ENCODE peak calls at places on chromosomes 7 and 10, in five cellular contexts. One of them, this sample, is unnamed.

GRCh38 chr7:135234727-135235126 is 1.1 kb downstream of the STRA8 start:
- DNase-seq in A549: no peak
- DNase-seq in sigmoid colon: no peak
- DNase-seq in left ventricle myocardium inferior: no peak
- DNase-seq in cardiac muscle cell: no peak
- DNase-seq in this sample: no peak

GRCh38 chr10:86225098-86225782 is 141.4 kb downstream of the GRID1 start:
- DNase-seq in A549: peak; percentile 32
- DNase-seq in sigmoid colon: no peak
- DNase-seq in left ventricle myocardium inferior: no peak
- DNase-seq in cardiac muscle cell: no peak
- DNase-seq in this sample: peak; percentile 5

GRCh38 chr7:98126311-98127142 is 19.9 kb downstream of the LMTK2 start:
- DNase-seq in A549: no peak
- DNase-seq in sigmoid colon: no peak
- DNase-seq in left ventricle myocardium inferior: no peak
- DNase-seq in cardiac muscle cell: no peak
- DNase-seq in this sample: no peak

GRCh38 chr7:155558961-155559360 is 12.6 kb upstream of the CNPY1 start:
- DNase-seq in A549: no peak
- DNase-seq in sigmoid colon: no peak
- DNase-seq in left ventricle myocardium inferior: no peak
- DNase-seq in cardiac muscle cell: no peak
- DNase-seq in this sample: no peak

GRCh38 chr10:126422561-126422960 is 34.3 kb upstream of the ADAM12 start:
- DNase-seq in A549: no peak
- DNase-seq in sigmoid colon: no peak
- DNase-seq in left ventricle myocardium inferior: no peak
- DNase-seq in cardiac muscle cell: no peak
- DNase-seq in this sample: no peak

GRCh38 chr7:144827581-144828139 is 8.2 kb downstream of the TPK1 start:
- DNase-seq in A549: no peak
- DNase-seq in sigmoid colon: no peak
- DNase-seq in left ventricle myocardium inferior: no peak
- DNase-seq in cardiac muscle cell: peak; percentile 31
- DNase-seq in this sample: no peak

GRCh38 chr7:139066315-139066714 is 30.5 kb upstream of the ZC3HAV1L start:
- DNase-seq in A549: no peak
- DNase-seq in sigmoid colon: no peak
- DNase-seq in left ventricle myocardium inferior: no peak
- DNase-seq in cardiac muscle cell: no peak
- DNase-seq in this sample: no peak

GRCh38 chr10:28432210-28432676 is 100.7 kb upstream of the WAC start:
- DNase-seq in A549: peak; percentile 79
- DNase-seq in sigmoid colon: peak; percentile 77
- DNase-seq in left ventricle myocardium inferior: peak; percentile 34
- DNase-seq in cardiac muscle cell: peak; percentile 79
- DNase-seq in this sample: peak; percentile 59

GRCh38 chr7:5797716-5798115 is 16.3 kb upstream of the RNF216 start:
- DNase-seq in A549: no peak
- DNase-seq in sigmoid colon: no peak
- DNase-seq in left ventricle myocardium inferior: no peak
- DNase-seq in cardiac muscle cell: no peak
- DNase-seq in this sample: no peak

GRCh38 chr10:42988517-42989395 is 88.1 kb upstream of the RET start:
- DNase-seq in A549: no peak
- DNase-seq in sigmoid colon: peak; percentile 28
- DNase-seq in left ventricle myocardium inferior: no peak
- DNase-seq in cardiac muscle cell: no peak
- DNase-seq in this sample: peak; percentile 46

GRCh38 chr7:105389090-105389650 is 449 bp upstream of the SRPK2 start:
- DNase-seq in A549: peak; percentile 89
- DNase-seq in sigmoid colon: peak; percentile 74
- DNase-seq in left ventricle myocardium inferior: peak; percentile 49
- DNase-seq in cardiac muscle cell: peak; percentile 77
- DNase-seq in this sample: peak; percentile 44

GRCh38 chr10:15704581-15704968 is 15.1 kb downstream of the ITGA8 start:
- DNase-seq in A549: no peak
- DNase-seq in sigmoid colon: no peak
- DNase-seq in left ventricle myocardium inferior: no peak
- DNase-seq in cardiac muscle cell: no peak
- DNase-seq in this sample: no peak

GRCh38 chr10:63672491-63672890 is 151.3 kb downstream of the REEP3 start:
- DNase-seq in A549: no peak
- DNase-seq in sigmoid colon: no peak
- DNase-seq in left ventricle myocardium inferior: no peak
- DNase-seq in cardiac muscle cell: no peak
- DNase-seq in this sample: no peak

GRCh38 chr7:33716581-33717477 is 188.5 kb upstream of the BMPER start:
- DNase-seq in A549: peak; percentile 14
- DNase-seq in sigmoid colon: no peak
- DNase-seq in left ventricle myocardium inferior: no peak
- DNase-seq in cardiac muscle cell: peak; percentile 71
- DNase-seq in this sample: no peak

GRCh38 chr10:111944331-111944730 is 239.2 kb downstream of the GPAM start:
- DNase-seq in A549: no peak
- DNase-seq in sigmoid colon: no peak
- DNase-seq in left ventricle myocardium inferior: no peak
- DNase-seq in cardiac muscle cell: no peak
- DNase-seq in this sample: no peak

GRCh38 chr10:32054087-32054486 is 2.1 kb downstream of the KIF5B start:
- DNase-seq in A549: no peak
- DNase-seq in sigmoid colon: peak; percentile 75
- DNase-seq in left ventricle myocardium inferior: no peak
- DNase-seq in cardiac muscle cell: no peak
- DNase-seq in this sample: no peak

GRCh38 chr10:16509996-16510395 is 11.7 kb downstream of the C1QL3 start:
- DNase-seq in A549: no peak
- DNase-seq in sigmoid colon: no peak
- DNase-seq in left ventricle myocardium inferior: no peak
- DNase-seq in cardiac muscle cell: no peak
- DNase-seq in this sample: no peak

GRCh38 chr10:43648392-43649148 is at the start of gene ZNF32:
- DNase-seq in A549: peak; percentile 79
- DNase-seq in sigmoid colon: peak; percentile 89
- DNase-seq in left ventricle myocardium inferior: peak; percentile 88
- DNase-seq in cardiac muscle cell: peak; percentile 93
- DNase-seq in this sample: peak; percentile 88

GRCh38 chr7:137846588-137847417 is at the start of gene DGKI:
- DNase-seq in A549: no peak
- DNase-seq in sigmoid colon: no peak
- DNase-seq in left ventricle myocardium inferior: no peak
- DNase-seq in cardiac muscle cell: peak; percentile 59
- DNase-seq in this sample: no peak

GRCh38 chr10:33664070-33664469 is 329.6 kb upstream of the NRP1 start:
- DNase-seq in A549: no peak
- DNase-seq in sigmoid colon: no peak
- DNase-seq in left ventricle myocardium inferior: no peak
- DNase-seq in cardiac muscle cell: no peak
- DNase-seq in this sample: no peak

GRCh38 chr7:70620333-70621055 is 511.4 kb upstream of the GALNT17 start:
- DNase-seq in A549: no peak
- DNase-seq in sigmoid colon: no peak
- DNase-seq in left ventricle myocardium inferior: no peak
- DNase-seq in cardiac muscle cell: no peak
- DNase-seq in this sample: no peak

GRCh38 chr10:21184216-21184615 is 287.1 kb upstream of the NEBL start:
- DNase-seq in A549: no peak
- DNase-seq in sigmoid colon: no peak
- DNase-seq in left ventricle myocardium inferior: no peak
- DNase-seq in cardiac muscle cell: no peak
- DNase-seq in this sample: no peak

GRCh38 chr10:36494386-36494785 is 631.0 kb upstream of the ANKRD30A start:
- DNase-seq in A549: peak; percentile 9
- DNase-seq in sigmoid colon: no peak
- DNase-seq in left ventricle myocardium inferior: no peak
- DNase-seq in cardiac muscle cell: no peak
- DNase-seq in this sample: no peak

GRCh38 chr7:46908770-46909169 is 673.1 kb downstream of the TNS3 start:
- DNase-seq in A549: no peak
- DNase-seq in sigmoid colon: no peak
- DNase-seq in left ventricle myocardium inferior: no peak
- DNase-seq in cardiac muscle cell: no peak
- DNase-seq in this sample: no peak

GRCh38 chr7:17966706-17967105 is 26.4 kb upstream of the SNX13 start:
- DNase-seq in A549: no peak
- DNase-seq in sigmoid colon: no peak
- DNase-seq in left ventricle myocardium inferior: no peak
- DNase-seq in cardiac muscle cell: no peak
- DNase-seq in this sample: no peak

GRCh38 chr7:112520787-112521186 is 40.0 kb downstream of the LSMEM1 start:
- DNase-seq in A549: no peak
- DNase-seq in sigmoid colon: no peak
- DNase-seq in left ventricle myocardium inferior: no peak
- DNase-seq in cardiac muscle cell: no peak
- DNase-seq in this sample: no peak

GRCh38 chr10:133162178-133162909 is 2.3 kb downstream of the KNDC1 start:
- DNase-seq in A549: no peak
- DNase-seq in sigmoid colon: no peak
- DNase-seq in left ventricle myocardium inferior: no peak
- DNase-seq in cardiac muscle cell: no peak
- DNase-seq in this sample: no peak

GRCh38 chr7:98472391-98473002 is 71.6 kb upstream of the BAIAP2L1 start:
- DNase-seq in A549: no peak
- DNase-seq in sigmoid colon: no peak
- DNase-seq in left ventricle myocardium inferior: no peak
- DNase-seq in cardiac muscle cell: no peak
- DNase-seq in this sample: no peak

GRCh38 chr10:125928928-125929585 is 32.7 kb downstream of the FANK1 start:
- DNase-seq in A549: no peak
- DNase-seq in sigmoid colon: no peak
- DNase-seq in left ventricle myocardium inferior: no peak
- DNase-seq in cardiac muscle cell: no peak
- DNase-seq in this sample: no peak

DNA sequence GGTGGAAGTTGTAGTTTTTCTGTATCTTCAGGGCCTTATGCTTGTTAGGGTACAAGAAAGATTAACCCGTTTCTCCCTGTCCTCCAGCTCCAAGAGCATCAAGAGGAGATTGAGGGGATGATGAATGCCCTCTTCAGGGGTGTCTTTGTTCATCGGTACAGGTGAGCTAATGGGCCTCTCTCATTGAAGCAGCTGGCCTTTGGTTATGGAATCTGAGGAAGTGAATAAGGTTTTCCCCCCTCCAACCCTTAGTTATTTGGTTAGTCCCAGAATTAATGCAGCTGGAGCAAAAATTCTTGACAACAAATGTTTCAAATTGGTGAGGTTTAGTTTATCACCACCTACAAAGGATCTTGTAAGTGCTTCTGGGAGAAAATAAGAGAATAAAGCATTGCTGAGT is 17.5 kb downstream of the STAG3 start:
- DNase-seq in A549: no peak
- DNase-seq in sigmoid colon: no peak
- DNase-seq in left ventricle myocardium inferior: no peak
- DNase-seq in cardiac muscle cell: no peak
- DNase-seq in this sample: no peak
- H3K4me1 ChIP-seq in A549: peaks cover 2% of the 10 kb centered on the region
- H3K4me1 ChIP-seq in sigmoid colon: no peaks in the 10 kb centered on the region
- H3K4me1 ChIP-seq in left ventricle myocardium inferior: no peaks in the 10 kb centered on the region
- H3K4me1 ChIP-seq in cardiac muscle cell: peaks cover 23% of the 10 kb centered on the region
- H3K4me1 ChIP-seq in this sample: no peaks in the 10 kb centered on the region

GRCh38 chr7:26360606-26361005 is 68.9 kb downstream of the SNX10 start:
- DNase-seq in A549: no peak
- DNase-seq in sigmoid colon: no peak
- DNase-seq in left ventricle myocardium inferior: no peak
- DNase-seq in cardiac muscle cell: no peak
- DNase-seq in this sample: no peak
- H3K4me1 ChIP-seq in A549: peaks cover 7% of the 10 kb centered on the region
- H3K4me1 ChIP-seq in sigmoid colon: no peaks in the 10 kb centered on the region
- H3K4me1 ChIP-seq in left ventricle myocardium inferior: no peaks in the 10 kb centered on the region
- H3K4me1 ChIP-seq in cardiac muscle cell: peaks cover 8% of the 10 kb centered on the region
- H3K4me1 ChIP-seq in this sample: no peaks in the 10 kb centered on the region

DNA sequence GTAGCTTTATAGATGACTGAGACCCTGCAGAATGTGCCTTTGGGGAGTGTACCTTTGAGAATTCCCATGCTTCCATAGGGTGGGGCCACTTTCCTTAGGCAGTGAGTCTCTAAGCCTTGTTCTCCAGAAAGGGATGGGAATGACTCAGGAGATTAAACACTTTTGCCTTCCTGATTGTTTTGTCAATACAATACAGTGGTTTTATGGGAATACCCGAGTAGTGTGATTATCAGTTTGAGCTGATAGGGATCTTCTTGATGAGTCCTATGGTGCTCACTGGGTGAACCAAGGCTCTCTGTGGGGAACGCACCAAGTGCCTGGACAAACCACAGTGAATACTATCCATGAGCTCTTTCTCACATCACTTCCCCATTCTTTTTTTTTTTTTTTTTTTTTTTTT is 6.3 kb downstream of the MYOF start:
- DNase-seq in A549: peak; percentile 78
- DNase-seq in sigmoid colon: no peak
- DNase-seq in left ventricle myocardium inferior: no peak
- DNase-seq in cardiac muscle cell: no peak
- DNase-seq in this sample: no peak
- H3K4me1 ChIP-seq in A549: peaks cover 86% of the 10 kb centered on the region
- H3K4me1 ChIP-seq in sigmoid colon: no peaks in the 10 kb centered on the region
- H3K4me1 ChIP-seq in left ventricle myocardium inferior: peaks cover 56% of the 10 kb centered on the region
- H3K4me1 ChIP-seq in cardiac muscle cell: peaks cover 6% of the 10 kb centered on the region
- H3K4me1 ChIP-seq in this sample: peaks cover 49% of the 10 kb centered on the region

GRCh38 chr10:71712170-71712569 is 7.4 kb downstream of the C10orf105 start:
- DNase-seq in A549: no peak
- DNase-seq in sigmoid colon: no peak
- DNase-seq in left ventricle myocardium inferior: no peak
- DNase-seq in cardiac muscle cell: no peak
- DNase-seq in this sample: no peak

GRCh38 chr10:71712572-71713134 is 6.9 kb downstream of the C10orf105 start:
- DNase-seq in A549: no peak
- DNase-seq in sigmoid colon: no peak
- DNase-seq in left ventricle myocardium inferior: no peak
- DNase-seq in cardiac muscle cell: no peak
- DNase-seq in this sample: peak; percentile 43

GRCh38 chr10:71708897-71709882 is 10.4 kb downstream of the C10orf105 start:
- DNase-seq in A549: no peak
- DNase-seq in sigmoid colon: no peak
- DNase-seq in left ventricle myocardium inferior: no peak
- DNase-seq in cardiac muscle cell: no peak
- DNase-seq in this sample: no peak

GRCh38 chr10:71710519-71710918 is 9.1 kb downstream of the C10orf105 start:
- DNase-seq in A549: no peak
- DNase-seq in sigmoid colon: no peak
- DNase-seq in left ventricle myocardium inferior: no peak
- DNase-seq in cardiac muscle cell: no peak
- DNase-seq in this sample: no peak

DNA sequence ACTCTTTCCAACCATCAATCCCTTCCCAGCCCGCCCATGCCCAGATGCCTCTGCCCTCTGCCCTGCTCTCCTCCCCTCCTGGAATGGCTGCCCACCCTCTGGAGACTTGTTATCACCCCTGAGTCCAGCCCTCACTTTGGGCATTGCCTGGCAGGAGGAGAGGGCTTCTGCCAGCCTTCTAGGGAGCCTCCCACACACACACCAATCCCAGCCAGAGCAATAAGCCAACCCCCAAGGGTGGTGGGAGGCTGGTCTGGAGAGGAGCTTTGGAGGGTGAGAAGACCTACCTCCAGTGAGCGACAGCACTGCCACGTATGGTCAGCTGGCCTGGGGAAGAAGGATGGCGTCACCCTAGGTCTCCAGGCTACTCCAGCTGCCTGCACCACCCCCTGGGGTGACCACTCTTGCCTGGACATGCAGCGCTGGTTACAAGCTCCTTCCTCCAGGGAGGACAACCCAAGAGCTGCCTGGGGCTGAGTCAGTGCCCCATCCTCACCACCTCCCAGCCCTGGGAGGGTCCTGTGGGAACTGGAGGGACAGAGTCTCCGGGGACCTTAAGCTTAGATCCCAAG is 8.4 kb downstream of the C10orf105 start:
- DNase-seq in A549: no peak
- DNase-seq in sigmoid colon: no peak
- DNase-seq in left ventricle myocardium inferior: no peak
- DNase-seq in cardiac muscle cell: no peak
- DNase-seq in this sample: no peak
- H3K4me1 ChIP-seq in A549: peaks cover 21% of the 10 kb centered on the region
- H3K4me1 ChIP-seq in sigmoid colon: no peaks in the 10 kb centered on the region
- H3K4me1 ChIP-seq in left ventricle myocardium inferior: peaks cover 54% of the 10 kb centered on the region
- H3K4me1 ChIP-seq in cardiac muscle cell: peaks cover 4% of the 10 kb centered on the region
- H3K4me1 ChIP-seq in this sample: peaks cover 31% of the 10 kb centered on the region

This sample was measured in heart left ventricle.